ENCODE peak calls at places on chromosomes 1 and 21, in five cellular contexts. S is right cardiac atrium, Q is HepG2, L is Panc1, I is heart left ventricle. P is an unnamed sample.

GRCh38 chr1:34131396-34132160 is 33.5 kb downstream of the CSMD2 start:
- DNase-seq in L (no peak), Q (no peak), S (no peak), I (no peak), P (no peak)

GRCh38 chr1:152654110-152654509 is 9.1 kb upstream of the LCE2D start:
- DNase-seq in L (peak; percentile 35), S (no peak), I (no peak), Q (peak; percentile 59), P (no peak)

GRCh38 chr1:227999056-227999930 is 7.5 kb upstream of the WNT3A start:
- DNase-seq in S (peak; percentile 79), L (peak; percentile 48), Q (peak; percentile 65), I (peak; percentile 35), P (peak; percentile 41)

GRCh38 chr1:108830119-108831008 is 26.5 kb downstream of the AKNAD1 start:
- DNase-seq in Q (peak; percentile 8), I (peak; percentile 69), L (peak; percentile 69), S (peak; percentile 78), P (peak; percentile 83)

GRCh38 chr1:45348966-45349677 is 8.9 kb upstream of the MUTYH start:
- DNase-seq in I (no peak), L (no peak), Q (no peak), S (peak; percentile 72), P (no peak)

GRCh38 chr1:206001476-206001888 is 1.7 kb downstream of the RAB7B start:
- DNase-seq in Q (no peak), S (peak; percentile 61), I (no peak), L (no peak), P (no peak)

GRCh38 chr1:242454262-242455051 is 70.0 kb downstream of the PLD5 start:
- DNase-seq in I (no peak), L (peak; percentile 28), Q (peak; percentile 20), S (no peak), P (no peak)

GRCh38 chr1:53365405-53366063 is 37.7 kb upstream of the LRP8 start:
- DNase-seq in I (no peak), Q (no peak), L (no peak), S (peak; percentile 73), P (no peak)

GRCh38 chr1:14913475-14914155 is 239.9 kb upstream of the TMEM51 start:
- DNase-seq in Q (no peak), S (no peak), I (no peak), L (no peak), P (no peak)

GRCh38 chr21:17900990-17901385 is 81.8 kb upstream of the C21orf91 start:
- DNase-seq in Q (no peak), S (no peak), I (peak; percentile 13), L (no peak), P (no peak)

GRCh38 chr1:217586586-217586985 is 44.3 kb downstream of the GPATCH2 start:
- DNase-seq in I (no peak), Q (no peak), L (peak; percentile 25), S (no peak), P (no peak)

GRCh38 chr1:16018308-16018707 is 465 bp upstream of the HSPB7 start:
- DNase-seq in S (no peak), I (no peak), L (no peak), Q (no peak), P (peak; percentile 31)

GRCh38 chr1:106889054-106889453 is 167.4 kb upstream of the PRMT6 start:
- DNase-seq in I (no peak), Q (no peak), L (no peak), S (no peak), P (no peak)

GRCh38 chr21:36338975-36339374 is 19.0 kb downstream of the MORC3 start:
- DNase-seq in S (no peak), I (no peak), Q (no peak), L (no peak), P (no peak)

GRCh38 chr21:43703068-43703880 is 15.7 kb upstream of the PDXK start:
- DNase-seq in Q (peak; percentile 57), L (no peak), S (peak; percentile 81), I (peak; percentile 58), P (peak; percentile 71)

GRCh38 chr1:107804134-107804533 is 160.8 kb downstream of the VAV3 start:
- DNase-seq in I (no peak), L (no peak), Q (no peak), S (no peak), P (no peak)

GRCh38 chr1:42272920-42273319 is 62.1 kb downstream of the FOXJ3 start:
- DNase-seq in Q (no peak), I (no peak), L (no peak), S (no peak), P (no peak)
- H3K4me3 ChIP-seq in Q (no peak overlapping the region), I (no peak overlapping the region), L (no peak overlapping the region), S (no peak overlapping the region), P (no peak overlapping the region)

GRCh38 chr1:4647391-4647790 is 7.0 kb upstream of the AJAP1 start:
- DNase-seq in I (no peak), L (no peak), S (no peak), Q (no peak), P (no peak)
- H3K9me3 ChIP-seq in I (no peaks in the 10 kb centered on the region), L (no peaks in the 10 kb centered on the region), S (no peaks in the 10 kb centered on the region), Q (peaks cover 11% of the 10 kb centered on the region), P (no peaks in the 10 kb centered on the region)

GRCh38 chr1:51131185-51131584 is 29.2 kb downstream of the C1orf185 start:
- DNase-seq in I (no peak), Q (no peak), L (no peak), S (no peak), P (no peak)
- H3K4me1 ChIP-seq in I (no peaks in the 10 kb centered on the region), Q (no peaks in the 10 kb centered on the region), L (no peaks in the 10 kb centered on the region), S (no peaks in the 10 kb centered on the region), P (no peaks in the 10 kb centered on the region)

GRCh38 chr1:67749263-67749843 is 64.4 kb downstream of the GADD45A start:
- DNase-seq in Q (no peak), I (no peak), L (no peak), S (no peak), P (no peak)
- H3K4me3 ChIP-seq in Q (peak overlapping the region; percentile 25), I (no peak overlapping the region), L (no peak overlapping the region), S (no peak overlapping the region), P (no peak overlapping the region)

GRCh38 chr1:4219826-4220225 is 319.8 kb upstream of the C1orf174 start:
- DNase-seq in L (no peak), S (no peak), Q (peak; percentile 20), I (no peak), P (no peak)
- H3K9me3 ChIP-seq in L (no peaks in the 10 kb centered on the region), S (no peaks in the 10 kb centered on the region), Q (no peaks in the 10 kb centered on the region), I (no peaks in the 10 kb centered on the region), P (no peaks in the 10 kb centered on the region)

GRCh38 chr1:116376734-116377096 is 3.7 kb downstream of the ATP1A1 start:
- DNase-seq in L (no peak), I (no peak), Q (no peak), S (no peak), P (no peak)
- H3K4me1 ChIP-seq in L (peaks cover 37% of the 10 kb centered on the region), I (peaks cover 18% of the 10 kb centered on the region), Q (peaks cover 84% of the 10 kb centered on the region), S (peaks cover 25% of the 10 kb centered on the region), P (peaks cover 99% of the 10 kb centered on the region)

GRCh38 chr1:197913495-197914276 is 3.5 kb upstream of the LHX9 start:
- DNase-seq in L (no peak), S (peak; percentile 4), Q (no peak), I (no peak), P (no peak)
- H3K4me3 ChIP-seq in L (no peak overlapping the region), S (no peak overlapping the region), Q (no peak overlapping the region), I (no peak overlapping the region), P (peak overlapping the region; percentile 48)

GRCh38 chr1:32393832-32394140 is 455 bp downstream of the BSDC1 start:
- DNase-seq in Q (no peak), L (no peak), S (no peak), I (peak; percentile 46), P (no peak)
- H3K9me3 ChIP-seq in Q (no peaks in the 10 kb centered on the region), L (no peaks in the 10 kb centered on the region), S (no peaks in the 10 kb centered on the region), I (no peaks in the 10 kb centered on the region), P (no peaks in the 10 kb centered on the region)

DNA sequence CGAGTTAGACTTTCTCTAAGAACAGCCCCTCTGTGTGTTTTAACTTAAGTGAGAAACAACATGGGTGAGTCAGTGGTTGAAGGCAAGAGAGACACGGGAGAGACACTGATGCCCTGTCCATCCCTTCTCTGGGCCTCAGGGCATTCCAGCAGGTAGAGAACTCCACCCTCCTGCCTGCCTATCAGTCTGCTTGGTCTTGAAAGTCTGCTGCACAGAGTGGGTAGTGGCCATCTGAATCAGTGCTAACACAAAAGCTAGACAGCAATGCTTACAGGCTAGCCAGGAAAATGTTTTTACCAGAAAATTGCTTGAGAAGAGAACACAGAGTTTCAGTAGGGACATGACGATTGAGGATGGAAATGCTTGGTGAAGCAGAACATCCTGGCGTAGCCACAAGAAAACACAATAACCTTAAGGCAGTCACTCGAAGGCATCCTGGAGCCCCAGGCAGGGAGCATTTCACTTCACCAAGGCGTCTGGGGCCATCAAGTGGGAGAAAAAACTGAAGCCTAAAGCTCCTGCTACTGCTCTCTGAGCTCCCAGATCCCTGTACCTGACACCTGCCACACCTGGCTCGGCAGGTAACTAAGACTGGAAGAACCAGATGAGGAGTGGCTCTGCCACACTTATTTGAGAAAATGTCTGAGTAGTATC is 17.9 kb upstream of the LBR start:
- DNase-seq in Q (no peak), S (no peak), L (no peak), I (no peak), P (no peak)
- H3K4me1 ChIP-seq in Q (peaks cover 99% of the 10 kb centered on the region), S (peaks cover 15% of the 10 kb centered on the region), L (no peaks in the 10 kb centered on the region), I (peaks cover 28% of the 10 kb centered on the region), P (peaks cover 59% of the 10 kb centered on the region)